ENCODE peak calls at places on chromosomes 6 and 20, in ten cellular contexts. M, J, Y, C, W, A, X, E, R and N are unnamed samples.

GRCh38 chr6:10237284-10238043 is 177.4 kb downstream of the TFAP2A start:
- DNase-seq in X (no peak), E (peak), A (no peak), R (peak), W (no peak), C (peak), Y (no peak), J (no peak), M (no peak), N (no peak)

GRCh38 chr6:145368075-145368474 is 367.2 kb downstream of the EPM2A start:
- DNase-seq in J (no peak), Y (no peak), A (no peak), E (no peak), C (no peak), R (no peak), M (no peak), X (no peak), W (no peak), N (no peak)

GRCh38 chr20:8299921-8300320 is 167.9 kb downstream of the PLCB1 start:
- DNase-seq in X (no peak), A (no peak), C (no peak), R (no peak), Y (no peak), M (no peak), J (no peak), W (no peak), E (no peak), N (no peak)

GRCh38 chr20:14764511-14765369 is 427.3 kb upstream of the FLRT3 start:
- DNase-seq in M (no peak), E (no peak), X (no peak), W (no peak), A (no peak), J (no peak), R (peak), C (no peak), Y (no peak), N (no peak)

GRCh38 chr6:70375166-70375565 is 38.1 kb upstream of the FAM135A start:
- DNase-seq in E (no peak), A (no peak), C (no peak), R (peak), Y (no peak), X (no peak), J (no peak), W (no peak), M (no peak), N (no peak)

GRCh38 chr20:10433623-10434466 is at the start of gene MKKS:
- DNase-seq in E (peak), W (peak), X (peak), A (peak), M (peak), J (peak), R (peak), C (peak), Y (peak), N (peak)

GRCh38 chr6:160362556-160362955 is 14.4 kb downstream of the SLC22A3 start:
- DNase-seq in Y (no peak), E (no peak), C (no peak), A (no peak), X (no peak), M (no peak), R (no peak), W (no peak), J (no peak), N (no peak)

GRCh38 chr6:136337606-136338005 is 48.0 kb upstream of the BCLAF1 start:
- DNase-seq in R (no peak), A (no peak), Y (no peak), J (no peak), X (no peak), E (no peak), C (no peak), M (no peak), W (no peak), N (no peak)

GRCh38 chr20:3039426-3039825 is 4.0 kb upstream of the GNRH2 start:
- DNase-seq in A (no peak), M (no peak), Y (no peak), C (no peak), X (no peak), J (no peak), E (no peak), W (no peak), R (no peak), N (no peak)

GRCh38 chr6:44662461-44663121 is 275.1 kb downstream of the CDC5L start:
- DNase-seq in M (no peak), W (no peak), E (no peak), Y (no peak), A (peak), C (peak), R (no peak), J (no peak), X (no peak), N (no peak)

GRCh38 chr6:85490516-85491248 is 40.8 kb downstream of the NT5E start:
- DNase-seq in J (no peak), E (no peak), W (no peak), Y (no peak), M (no peak), A (no peak), X (no peak), R (peak), C (no peak), N (no peak)

GRCh38 chr20:56001890-56002289 is 3.4 kb downstream of the CBLN4 start:
- DNase-seq in E (no peak), J (no peak), R (no peak), W (no peak), C (no peak), A (no peak), M (no peak), X (no peak), Y (no peak), N (no peak)

GRCh38 chr20:699811-700338 is 24.3 kb upstream of the SCRT2 start:
- DNase-seq in J (no peak), R (peak), A (no peak), M (no peak), C (no peak), W (no peak), X (no peak), Y (no peak), E (no peak), N (no peak)

GRCh38 chr6:156841508-156841907 is 64.3 kb downstream of the ARID1B start:
- DNase-seq in R (no peak), M (no peak), A (no peak), C (no peak), W (no peak), X (no peak), J (no peak), Y (no peak), E (no peak), N (no peak)

GRCh38 chr20:43983359-43983758 is 68.7 kb downstream of the TOX2 start:
- DNase-seq in W (peak), Y (no peak), E (no peak), X (no peak), J (no peak), M (no peak), R (no peak), A (peak), C (peak), N (no peak)

GRCh38 chr6:50264995-50265571 is 215.4 kb upstream of the DEFB112 start:
- DNase-seq in X (no peak), M (no peak), C (peak), W (no peak), A (no peak), R (no peak), E (no peak), J (no peak), Y (no peak), N (no peak)

GRCh38 chr6:30682181-30683117 is 4.0 kb downstream of the PPP1R18 start:
- DNase-seq in X (no peak), E (peak), Y (peak), R (peak), C (peak), W (peak), J (peak), A (peak), M (no peak), N (peak)

GRCh38 chr6:157135691-157136090 is 187.6 kb downstream of the TMEM242 start:
- DNase-seq in E (no peak), J (no peak), M (no peak), R (no peak), C (no peak), A (no peak), W (no peak), X (no peak), Y (no peak), N (no peak)

GRCh38 chr20:2507464-2507863 is 1.3 kb downstream of the ZNF343 start:
- DNase-seq in C (no peak), A (no peak), M (no peak), X (no peak), R (no peak), J (no peak), E (no peak), W (no peak), Y (no peak), N (no peak)